ENCODE peak calls at places on chromosomes 4 and X, in six cellular contexts. J is mesothelial cell of epicardium, U is fibroblast of lung, M is ureter, R is cardiac fibroblast, K is hepatic stellate cell. N is an unnamed sample.

GRCh38 chrX:9595131-9595530 is 130.3 kb downstream of the TBL1X start:
- DNase-seq in J (no peak), U (peak), M (no peak), R (peak), K (peak), N (no peak)

GRCh38 chrX:66872771-66873170 is 233.9 kb upstream of the EDA2R start:
- DNase-seq in J (no peak), U (no peak), M (no peak), R (no peak), K (no peak), N (no peak)

GRCh38 chr4:159400782-159401712 is 298.2 kb downstream of the RAPGEF2 start:
- DNase-seq in J (no peak), U (no peak), M (no peak), R (peak), K (no peak), N (no peak)

GRCh38 chrX:153767674-153768055 is 3.6 kb downstream of the PLXNB3 start:
- DNase-seq in J (no peak), U (no peak), M (no peak), R (no peak), K (no peak), N (no peak)

GRCh38 chr4:86974481-86975050 is 39.8 kb downstream of the AFF1 start:
- DNase-seq in J (no peak), U (no peak), M (no peak), R (peak), K (no peak), N (no peak)

GRCh38 chr4:175386776-175387507 is 425.1 kb downstream of the GPM6A start:
- DNase-seq in J (no peak), U (no peak), M (no peak), R (no peak), K (no peak), N (no peak)

GRCh38 chrX:9476810-9477575 is 12.1 kb downstream of the TBL1X start:
- DNase-seq in J (no peak), U (no peak), M (no peak), R (no peak), K (no peak), N (no peak)

GRCh38 chr4:6447561-6448290 is 24.7 kb downstream of the PPP2R2C start:
- DNase-seq in J (no peak), U (no peak), M (no peak), R (no peak), K (no peak), N (no peak)

GRCh38 chrX:46683023-46683422 is 75.9 kb downstream of the SLC9A7 start:
- DNase-seq in J (no peak), U (no peak), M (no peak), R (no peak), K (no peak), N (no peak)

GRCh38 chr4:127012549-127012948 is 620.2 kb upstream of the INTU start:
- DNase-seq in J (no peak), U (peak), M (no peak), R (peak), K (no peak), N (peak)

GRCh38 chrX:29143356-29143755 is 556.1 kb downstream of the IL1RAPL1 start:
- DNase-seq in J (no peak), U (peak), M (no peak), R (peak), K (no peak), N (no peak)

GRCh38 chrX:46180258-46180687 is 364.9 kb downstream of the ZNF674 start:
- DNase-seq in J (no peak), U (peak), M (no peak), R (peak), K (peak), N (peak)

GRCh38 chrX:10379848-10380247 is 223.1 kb downstream of the CLCN4 start:
- DNase-seq in J (no peak), U (peak), M (no peak), R (no peak), K (no peak), N (no peak)

GRCh38 chrX:58025979-58026378 is 115.7 kb upstream of the ZXDA start:
- DNase-seq in J (no peak), U (peak), M (no peak), R (peak), K (peak), N (peak)

GRCh38 chrX:13418126-13419091 is 98.6 kb upstream of the ATXN3L start:
- DNase-seq in J (no peak), U (peak), M (no peak), R (peak), K (no peak), N (no peak)

GRCh38 chr4:4854649-4855292 is 4.7 kb upstream of the MSX1 start:
- DNase-seq in J (no peak), U (no peak), M (no peak), R (no peak), K (no peak), N (no peak)

GRCh38 chr4:87746001-87746400 is 53.4 kb upstream of the IBSP start:
- DNase-seq in J (no peak), U (no peak), M (no peak), R (no peak), K (no peak), N (no peak)

GRCh38 chr4:94650690-94651089 is 107.1 kb upstream of the BMPR1B start:
- DNase-seq in J (no peak), U (no peak), M (no peak), R (peak), K (no peak), N (no peak)

GRCh38 chr4:129929052-129929451 is 833.1 kb downstream of the C4orf33 start:
- DNase-seq in J (no peak), U (no peak), M (no peak), R (no peak), K (no peak), N (no peak)

GRCh38 chrX:71489540-71489939 is 43.4 kb upstream of the OGT start:
- DNase-seq in J (no peak), U (no peak), M (no peak), R (no peak), K (no peak), N (no peak)

GRCh38 chrX:148049441-148049840 is 68.3 kb downstream of the FMR1NB start:
- DNase-seq in J (no peak), U (peak), M (no peak), R (peak), K (peak), N (peak)

GRCh38 chrX:40244980-40245379 is 147.2 kb upstream of the BCOR start:
- DNase-seq in J (no peak), U (peak), M (no peak), R (peak), K (no peak), N (no peak)

GRCh38 chr4:72951147-72951546 is 118.4 kb downstream of the COX18 start:
- DNase-seq in J (no peak), U (no peak), M (no peak), R (no peak), K (no peak), N (no peak)

GRCh38 chrX:1870421-1870820 is 255.6 kb downstream of the ASMT start:
- DNase-seq in J (no peak), U (no peak), M (no peak), R (no peak), K (no peak), N (no peak)

GRCh38 chr4:145177511-145177905 is 2.9 kb downstream of the OTUD4 start:
- DNase-seq in J (no peak), U (peak), M (no peak), R (peak), K (no peak), N (no peak)

GRCh38 chr4:109411964-109412363 is 21.7 kb upstream of the SEC24B start:
- DNase-seq in J (peak), U (no peak), M (no peak), R (peak), K (no peak), N (no peak)

GRCh38 chr4:2251795-2252529 is 9.9 kb downstream of the MXD4 start:
- DNase-seq in J (no peak), U (no peak), M (peak), R (no peak), K (no peak), N (no peak)

GRCh38 chr4:56261027-56261426 is 126.3 kb downstream of the AASDH start:
- DNase-seq in J (no peak), U (no peak), M (no peak), R (no peak), K (no peak), N (no peak)

N was measured in Caki2.